ENCODE peak calls at places on chromosome 15, in five cellular contexts. R, A, O, C and D are unnamed samples. For H3K4me1, the result is how much of the 10 kb centered on the place peaks cover.

GRCh38 chr15:64348455-64348854 is 7.5 kb downstream of the CSNK1G1 start:
- DNase-seq in A (no peak), C (peak), R (peak), O (no peak), D (no peak)

GRCh38 chr15:86489992-86490391 is 410.3 kb downstream of the AGBL1 start:
- DNase-seq in O (no peak), R (no peak), A (no peak), C (no peak), D (no peak)

GRCh38 chr15:66842710-66843441 is 140.8 kb downstream of the SMAD6 start:
- DNase-seq in A (peak), C (peak), R (peak), O (peak), D (no peak)

GRCh38 chr15:40340038-40340739 is 550 bp downstream of the CCDC9B start:
- DNase-seq in R (peak), A (peak), O (peak), C (peak), D (peak)

GRCh38 chr15:47384316-47384715 is 333.0 kb upstream of the SEMA6D start:
- DNase-seq in R (peak), C (peak), A (no peak), O (no peak), D (peak)

GRCh38 chr15:81939604-81940440 is 106.0 kb downstream of the MEX3B start:
- DNase-seq in R (peak), O (no peak), C (peak), A (no peak), D (peak)

GRCh38 chr15:89820651-89821611 is 6.3 kb upstream of the ANPEP start:
- DNase-seq in R (peak), A (no peak), C (peak), O (no peak), D (peak)

GRCh38 chr15:64762546-64762945 is 12.8 kb downstream of the RBPMS2 start:
- DNase-seq in O (no peak), R (no peak), C (no peak), A (no peak), D (no peak)

GRCh38 chr15:75945953-75946352 is 42.3 kb downstream of the FBXO22 start:
- DNase-seq in O (no peak), R (peak), A (no peak), C (peak), D (no peak)

GRCh38 chr15:81155375-81156218 is 21.5 kb downstream of the CFAP161 start:
- DNase-seq in A (no peak), C (peak), O (peak), R (peak), D (no peak)

GRCh38 chr15:69298697-69299441 is at the start of gene PAQR5:
- DNase-seq in O (peak), C (no peak), R (peak), A (peak), D (no peak)

GRCh38 chr15:50315814-50316630 is 39.0 kb downstream of the GABPB1 start:
- DNase-seq in A (no peak), R (peak), O (no peak), C (peak), D (peak)

GRCh38 chr15:70892002-70892911 is at the start of the genes LRRC49 and THAP10:
- DNase-seq in O (peak), C (peak), R (peak), A (peak), D (peak)

GRCh38 chr15:66389859-66390382 is 3.2 kb downstream of the MAP2K1 start:
- DNase-seq in O (no peak), C (no peak), R (no peak), A (no peak), D (peak)

GRCh38 chr15:27114440-27114839 is 143.5 kb downstream of the GABRG3 start:
- DNase-seq in A (no peak), O (no peak), R (no peak), C (no peak), D (no peak)

GRCh38 chr15:62533687-62534086 is 368.6 kb upstream of the C2CD4B start:
- DNase-seq in C (no peak), O (no peak), A (no peak), R (no peak), D (no peak)

GRCh38 chr15:74958320-74958907 is 1.8 kb upstream of the RPP25 start:
- DNase-seq in O (peak), C (no peak), A (peak), R (peak), D (no peak)

GRCh38 chr15:42736178-42736792 is 643 bp downstream of the CDAN1 start:
- DNase-seq in R (peak), A (no peak), O (no peak), C (no peak), D (no peak)

GRCh38 chr15:85100186-85100937 is 118.7 kb downstream of the PDE8A start:
- DNase-seq in O (no peak), C (no peak), A (no peak), R (no peak), D (no peak)

GRCh38 chr15:67146875-67147381 is 81.5 kb downstream of the SMAD3 start:
- DNase-seq in A (no peak), C (peak), O (peak), R (peak), D (peak)

GRCh38 chr15:25946241-25946786 is 83.2 kb upstream of the ATP10A start:
- DNase-seq in C (no peak), O (no peak), A (no peak), R (no peak), D (no peak)

GRCh38 chr15:22980189-22981136 is at the start of gene CYFIP1:
- DNase-seq in O (peak), C (peak), R (peak), A (peak), D (peak)

GRCh38 chr15:94066046-94066445 is 165.3 kb upstream of the MCTP2 start:
- DNase-seq in R (no peak), C (no peak), O (no peak), A (no peak), D (no peak)

GRCh38 chr15:91108421-91108820 is 8.4 kb downstream of the SV2B start:
- DNase-seq in R (no peak), O (no peak), A (no peak), C (no peak), D (no peak)

GRCh38 chr15:23416349-23417276 is 30.4 kb downstream of the GOLGA6L2 start:
- DNase-seq in O (peak), A (peak), C (no peak), R (no peak), D (no peak)

GRCh38 chr15:78265752-78266224 is 1.4 kb downstream of the DNAJA4 start:
- DNase-seq in O (no peak), R (peak), C (peak), A (no peak), D (peak)

GRCh38 chr15:75349851-75350588 is 3.2 kb downstream of the NEIL1 start:
- DNase-seq in A (peak), R (no peak), C (no peak), O (peak), D (no peak)

GRCh38 chr15:40911139-40911538 is 16.9 kb downstream of the VPS18 start:
- DNase-seq in A (no peak), O (no peak), R (no peak), C (no peak), D (no peak)

GRCh38 chr15:68241088-68241935 is 11.8 kb upstream of the CLN6 start:
- DNase-seq in A (no peak), C (no peak), R (no peak), O (no peak), D (no peak)

GRCh38 chr15:75205064-75205395 is 3.3 kb downstream of the C15orf39 start:
- DNase-seq in R (no peak), O (no peak), A (no peak), C (no peak), D (no peak)

GRCh38 chr15:53978248-53978906 is at the start of gene UNC13C:
- DNase-seq in C (no peak), A (peak), R (no peak), O (peak), D (no peak)

GRCh38 chr15:95857124-95857757 is 473.3 kb upstream of the NR2F2 start:
- DNase-seq in O (no peak), R (no peak), A (no peak), C (peak), D (no peak)

GRCh38 chr15:41490355-41490754 is 3.3 kb upstream of the ITPKA start:
- DNase-seq in C (peak), R (peak), A (peak), O (no peak), D (peak)

GRCh38 chr15:62250176-62250575 is 85.1 kb upstream of the C2CD4B start:
- DNase-seq in C (no peak), A (no peak), R (no peak), O (no peak), D (no peak)

GRCh38 chr15:25849431-25849921 is 13.7 kb downstream of the ATP10A start:
- DNase-seq in R (peak), O (no peak), A (no peak), C (peak), D (no peak)

GRCh38 chr15:40252438-40253178 is 13.7 kb downstream of the PAK6 start:
- DNase-seq in C (no peak), O (peak), A (peak), R (peak), D (no peak)

DNA sequence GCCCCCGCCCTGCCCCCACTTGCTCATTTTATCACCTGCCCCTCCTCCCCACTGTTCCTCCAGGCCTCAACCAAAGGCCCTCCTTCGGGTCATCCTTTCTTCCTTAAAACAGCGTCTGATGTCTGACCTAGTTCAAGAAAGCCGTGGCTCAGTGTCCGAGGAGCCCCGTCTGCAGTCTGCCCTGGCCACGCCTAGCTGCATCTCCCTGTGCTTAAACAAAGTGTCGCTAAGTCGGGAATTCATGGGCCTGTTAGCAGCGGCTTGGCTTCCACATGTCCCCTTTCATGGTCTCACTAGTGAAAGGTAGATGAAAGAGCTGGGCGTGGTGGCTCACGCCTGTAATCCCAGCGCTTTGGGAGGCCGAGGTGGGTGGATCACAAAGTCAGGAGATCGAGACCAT is 41.2 kb downstream of the TM2D3 start:
- DNase-seq in C (no peak), A (no peak), O (no peak), R (no peak), D (no peak)
- H3K4me1 ChIP-seq in C (under half), A (under half), O (under half), R (under half), D (under half)

GRCh38 chr15:79592126-79592525 is 160.0 kb downstream of the MINAR1 start:
- DNase-seq in R (no peak), O (no peak), C (no peak), A (no peak), D (no peak)

GRCh38 chr15:79593119-79593869 is 161.2 kb downstream of the MINAR1 start:
- DNase-seq in O (no peak), R (peak), C (no peak), A (no peak), D (no peak)

GRCh38 chr15:79598639-79599038 is 166.5 kb downstream of the MINAR1 start:
- DNase-seq in C (no peak), R (no peak), A (no peak), O (no peak), D (no peak)

GRCh38 chr15:79595271-79595670 is 163.1 kb downstream of the MINAR1 start:
- DNase-seq in O (no peak), A (no peak), R (no peak), C (no peak), D (no peak)

DNA sequence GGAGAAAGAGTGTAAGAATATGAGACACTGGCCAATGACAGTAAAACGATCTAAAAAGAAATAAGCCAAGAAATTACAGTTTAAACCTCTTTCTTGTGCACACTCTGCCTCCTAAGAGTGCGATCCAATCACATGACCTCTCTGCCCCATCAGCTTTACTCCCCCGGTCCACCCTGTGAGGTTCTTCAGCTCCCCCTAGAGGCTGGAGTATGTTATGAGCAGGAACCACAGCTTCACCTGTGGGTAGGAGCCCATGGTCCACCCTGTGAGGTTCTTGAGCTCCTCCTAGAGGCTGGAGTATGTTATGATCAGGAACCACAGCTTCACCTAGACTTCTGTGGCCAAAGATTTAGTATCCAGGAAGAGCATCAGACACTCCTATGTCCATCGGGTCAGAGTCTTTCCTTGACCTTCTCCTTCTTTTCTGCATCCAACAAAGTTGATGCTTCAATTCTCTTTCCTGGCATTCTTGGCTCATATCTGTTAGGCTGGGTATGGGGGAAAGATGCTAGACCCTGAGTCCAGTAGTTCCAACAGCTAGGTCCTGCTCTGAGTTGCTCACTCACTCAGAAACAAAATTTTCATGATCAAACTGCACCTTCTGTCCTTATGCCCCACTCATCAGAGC is 164.0 kb downstream of the MINAR1 start:
- DNase-seq in R (peak), C (peak), O (peak), A (no peak), D (peak)
- TF ChIP-seq CTCF in R (peak), C (peak), O (peak), A (peak), D (peak)

DNA sequence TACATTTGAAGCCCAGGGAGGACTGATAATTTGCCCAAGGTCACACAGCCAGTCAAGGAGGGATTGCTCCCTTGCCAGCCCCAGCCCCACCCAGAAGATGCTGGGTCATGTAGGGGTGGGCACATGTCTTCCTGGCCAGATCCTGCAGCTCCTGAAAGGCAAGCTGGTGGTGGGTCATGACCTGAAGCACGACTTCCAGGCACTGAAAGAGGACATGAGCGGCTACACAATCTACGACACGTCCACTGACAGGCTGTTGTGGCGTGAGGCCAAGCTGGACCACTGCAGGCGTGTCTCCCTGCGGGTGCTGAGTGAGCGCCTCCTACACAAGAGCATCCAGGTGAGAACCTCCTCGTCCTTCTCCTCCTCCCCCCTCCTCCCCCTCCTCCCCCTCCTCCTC is 13.2 kb downstream of the ISG20 start:
- DNase-seq in C (no peak), A (peak), O (no peak), R (no peak), D (no peak)
- H3K4me1 ChIP-seq in C (under half), A (under half), O (under half), R (under half), D (under half)

GRCh38 chr15:100959066-100960050 is 40.2 kb downstream of the LRRK1 start:
- DNase-seq in R (peak), C (no peak), O (no peak), A (no peak), D (no peak)

GRCh38 chr15:100958326-100959065 is 39.3 kb downstream of the LRRK1 start:
- DNase-seq in C (peak), O (no peak), R (peak), A (no peak), D (no peak)
- TF ChIP-seq CTCF in C (no peak), O (no peak), R (no peak), A (no peak), D (no peak)

DNA sequence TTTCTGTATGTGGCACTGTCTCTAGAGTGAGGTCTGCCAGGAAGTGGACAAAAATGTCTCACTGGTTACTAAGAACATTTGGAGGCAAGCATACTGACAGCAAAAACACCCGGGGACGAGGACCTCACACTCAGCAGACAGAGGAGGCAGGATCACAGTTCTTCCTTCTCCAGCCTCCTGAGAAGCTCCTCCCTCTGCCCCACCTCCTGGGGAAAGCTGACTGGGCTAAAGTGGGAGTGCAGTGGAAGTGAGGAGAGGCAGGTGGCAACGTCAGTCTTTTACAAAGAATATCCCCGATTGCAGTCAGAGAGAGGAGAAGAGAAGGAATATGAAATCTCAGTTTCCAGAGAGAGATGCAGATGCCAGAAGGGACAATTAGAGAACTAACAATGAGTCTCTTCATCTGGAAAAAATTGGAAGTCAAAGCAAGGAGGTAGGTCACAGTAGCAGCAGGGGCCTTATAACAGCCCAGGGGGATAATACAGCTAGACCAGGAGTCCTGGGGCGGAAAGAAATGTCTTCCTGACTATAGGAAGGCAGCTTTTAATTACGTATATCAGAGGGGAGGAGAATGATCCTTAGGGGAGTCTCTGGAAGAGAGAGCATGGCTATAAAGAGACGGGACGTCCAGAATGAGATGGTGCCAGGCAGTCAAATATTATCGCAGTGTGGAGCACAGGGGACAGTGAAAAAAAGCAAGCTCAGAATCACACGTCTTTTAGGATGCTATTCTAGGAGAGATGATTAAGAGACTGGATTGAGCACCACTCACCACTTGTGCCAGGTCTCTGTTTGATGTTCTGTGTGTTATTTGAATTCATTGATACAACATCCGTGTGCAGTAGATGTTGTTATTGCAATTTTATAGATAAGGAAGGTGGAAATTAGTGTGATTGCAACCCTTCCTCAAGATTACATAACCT is 47.2 kb downstream of the LEO1 start:
- DNase-seq in R (no peak), C (no peak), A (no peak), O (no peak), D (no peak)
- H3K4me1 ChIP-seq in R (under half), C (under half), A (under half), O (under half), D (under half)

GRCh38 chr15:45263854-45264253 is 11.8 kb downstream of the SLC28A2 start:
- DNase-seq in A (no peak), O (no peak), R (no peak), C (no peak), D (no peak)

GRCh38 chr15:45265506-45265905 is 13.5 kb downstream of the SLC28A2 start:
- DNase-seq in R (no peak), C (no peak), O (no peak), A (no peak), D (peak)

GRCh38 chr15:45268135-45268534 is 16.1 kb downstream of the SLC28A2 start:
- DNase-seq in A (no peak), O (peak), R (no peak), C (no peak), D (no peak)

DNA sequence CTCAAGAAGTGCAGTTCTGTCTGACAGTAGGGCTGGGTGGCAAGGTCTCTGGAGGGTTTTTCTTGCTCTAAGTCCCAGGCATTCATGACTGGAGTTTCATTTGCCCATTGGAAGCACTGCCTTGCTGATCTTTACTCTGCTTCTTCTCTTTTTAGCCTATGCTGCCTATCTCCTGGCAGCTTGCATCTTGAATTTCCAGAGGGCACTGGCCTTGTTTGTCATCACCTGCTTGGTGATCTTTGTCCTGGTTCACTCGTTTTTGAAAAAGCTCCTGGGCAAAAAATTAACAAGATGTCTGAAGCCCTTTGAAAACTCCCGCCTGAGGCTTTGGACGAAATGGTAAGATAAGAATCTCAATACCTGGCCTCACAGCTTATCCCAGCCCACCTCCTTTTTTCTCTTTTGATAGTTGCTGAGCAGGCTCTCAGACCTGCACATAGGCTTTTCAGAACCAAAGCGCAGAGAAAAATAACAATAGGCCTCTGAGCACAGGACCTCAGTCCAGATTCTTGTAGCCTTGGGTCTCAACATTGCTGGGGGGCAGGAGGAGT is 10.9 kb downstream of the SLC28A2 start:
- DNase-seq in C (no peak), O (no peak), R (no peak), A (no peak), D (no peak)
- TF ChIP-seq CTCF in C (no peak), O (no peak), R (no peak), A (no peak), D (no peak)